ENCODE peak calls at places on chromosomes 6 and 20, in six cellular contexts. One of them, this sample, is unnamed. For H3K4me1, the result is how much of the 10 kb centered on the place peaks cover.

GRCh38 chr6:123515715-123516114 is 121.0 kb downstream of the TRDN start:
- DNase-seq in IMR-90: no peak
- DNase-seq in mesenchymal stem cell: no peak
- DNase-seq in H1: no peak
- DNase-seq in mesendoderm: no peak
- DNase-seq in neuronal stem cell: no peak
- DNase-seq in this sample: no peak

GRCh38 chr6:20211037-20211940 is 980 bp downstream of the MBOAT1 start:
- DNase-seq in IMR-90: peak
- DNase-seq in H1: no peak
- DNase-seq in mesendoderm: peak
- DNase-seq in neuronal stem cell: no peak
- DNase-seq in mesenchymal stem cell: no peak
- DNase-seq in this sample: peak

GRCh38 chr6:4775591-4776492 is at the start of gene CDYL:
- DNase-seq in H1: peak
- DNase-seq in mesendoderm: peak
- DNase-seq in neuronal stem cell: peak
- DNase-seq in IMR-90: peak
- DNase-seq in mesenchymal stem cell: peak
- DNase-seq in this sample: peak

GRCh38 chr6:20212392-20213111 is at the start of gene MBOAT1:
- DNase-seq in mesendoderm: peak
- DNase-seq in H1: no peak
- DNase-seq in IMR-90: peak
- DNase-seq in neuronal stem cell: peak
- DNase-seq in mesenchymal stem cell: peak
- DNase-seq in this sample: peak

GRCh38 chr6:156854466-156855161 is 77.4 kb downstream of the ARID1B start:
- DNase-seq in H1: no peak
- DNase-seq in mesenchymal stem cell: no peak
- DNase-seq in neuronal stem cell: no peak
- DNase-seq in IMR-90: no peak
- DNase-seq in mesendoderm: no peak
- DNase-seq in this sample: no peak

GRCh38 chr6:131954099-131954774 is 3.1 kb upstream of the CCN2 start:
- DNase-seq in H1: no peak
- DNase-seq in IMR-90: peak
- DNase-seq in mesenchymal stem cell: peak
- DNase-seq in mesendoderm: no peak
- DNase-seq in neuronal stem cell: no peak
- DNase-seq in this sample: no peak

GRCh38 chr20:7883741-7884140 is 56.5 kb downstream of the HAO1 start:
- DNase-seq in H1: no peak
- DNase-seq in mesenchymal stem cell: no peak
- DNase-seq in IMR-90: no peak
- DNase-seq in mesendoderm: no peak
- DNase-seq in neuronal stem cell: no peak
- DNase-seq in this sample: no peak

GRCh38 chr6:97322811-97323210 is 39.8 kb upstream of the MMS22L start:
- DNase-seq in mesenchymal stem cell: no peak
- DNase-seq in mesendoderm: no peak
- DNase-seq in IMR-90: peak
- DNase-seq in H1: no peak
- DNase-seq in neuronal stem cell: no peak
- DNase-seq in this sample: no peak

GRCh38 chr6:74966712-74967111 is 239.1 kb downstream of the COL12A1 start:
- DNase-seq in neuronal stem cell: no peak
- DNase-seq in IMR-90: no peak
- DNase-seq in mesenchymal stem cell: no peak
- DNase-seq in H1: no peak
- DNase-seq in mesendoderm: no peak
- DNase-seq in this sample: no peak
- H2BK15ac ChIP-seq in neuronal stem cell: no peak
- H2BK15ac ChIP-seq in IMR-90: no peak
- H2BK15ac ChIP-seq in mesenchymal stem cell: no peak
- H2BK15ac ChIP-seq in H1: no peak
- H2BK15ac ChIP-seq in mesendoderm: no peak
- H2BK15ac ChIP-seq in this sample: no peak

DNA sequence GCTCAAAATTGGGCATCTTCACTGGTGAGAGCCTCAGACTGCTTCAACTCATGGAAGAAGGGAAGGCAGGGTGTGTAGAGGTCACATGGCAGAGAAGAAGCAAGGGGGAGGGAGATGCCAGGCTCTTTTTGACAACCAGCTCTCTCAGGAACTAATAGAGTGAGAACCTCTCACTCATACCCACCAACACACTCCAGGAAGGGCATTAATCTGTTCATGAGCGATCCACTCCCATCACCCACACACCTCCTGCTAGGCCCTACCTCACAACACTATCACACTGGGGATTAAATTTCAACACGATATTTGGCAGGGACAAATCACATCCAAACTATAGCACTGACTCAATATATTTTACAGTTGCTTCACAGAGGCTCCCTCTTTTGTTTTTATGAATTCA is 2.0 kb downstream of the MSH5 start:
- DNase-seq in mesenchymal stem cell: no peak
- DNase-seq in mesendoderm: no peak
- DNase-seq in neuronal stem cell: no peak
- DNase-seq in IMR-90: no peak
- DNase-seq in H1: no peak
- DNase-seq in this sample: no peak
- H3K4me1 ChIP-seq in mesenchymal stem cell: under half
- H3K4me1 ChIP-seq in mesendoderm: under half
- H3K4me1 ChIP-seq in neuronal stem cell: under half
- H3K4me1 ChIP-seq in IMR-90: under half
- H3K4me1 ChIP-seq in H1: under half
- H3K4me1 ChIP-seq in this sample: under half

GRCh38 chr6:90202156-90202555 is 94.5 kb downstream of the BACH2 start:
- DNase-seq in neuronal stem cell: no peak
- DNase-seq in IMR-90: no peak
- DNase-seq in H1: no peak
- DNase-seq in mesenchymal stem cell: no peak
- DNase-seq in mesendoderm: no peak
- DNase-seq in this sample: no peak
- H2BK15ac ChIP-seq in neuronal stem cell: no peak
- H2BK15ac ChIP-seq in IMR-90: no peak
- H2BK15ac ChIP-seq in H1: no peak
- H2BK15ac ChIP-seq in mesenchymal stem cell: no peak
- H2BK15ac ChIP-seq in mesendoderm: no peak
- H2BK15ac ChIP-seq in this sample: no peak

DNA sequence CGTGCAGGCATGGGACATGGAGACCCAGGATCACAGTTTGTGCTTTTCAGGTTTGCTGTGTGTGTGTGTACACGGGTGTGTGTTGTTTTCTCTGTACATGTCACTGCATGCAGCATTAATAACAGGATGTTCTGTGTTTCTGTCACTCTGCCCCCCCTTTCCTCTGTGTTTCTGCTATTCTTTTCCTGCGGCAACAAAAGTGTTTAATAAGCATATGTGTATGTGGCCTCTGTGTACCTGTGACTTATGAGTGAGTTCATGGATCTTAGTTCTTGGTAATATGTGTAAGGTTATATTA is 9.8 kb downstream of the SYNGAP1 start:
- DNase-seq in H1: no peak
- DNase-seq in neuronal stem cell: no peak
- DNase-seq in mesendoderm: no peak
- DNase-seq in mesenchymal stem cell: no peak
- DNase-seq in IMR-90: no peak
- DNase-seq in this sample: no peak
- H3K4me1 ChIP-seq in H1: under half
- H3K4me1 ChIP-seq in neuronal stem cell: half or more
- H3K4me1 ChIP-seq in mesendoderm: under half
- H3K4me1 ChIP-seq in mesenchymal stem cell: half or more
- H3K4me1 ChIP-seq in IMR-90: under half
- H3K4me1 ChIP-seq in this sample: under half

GRCh38 chr6:105250523-105250922 is 70.7 kb upstream of the POPDC3 start:
- DNase-seq in H1: no peak
- DNase-seq in mesendoderm: no peak
- DNase-seq in neuronal stem cell: no peak
- DNase-seq in mesenchymal stem cell: peak
- DNase-seq in IMR-90: no peak
- DNase-seq in this sample: no peak

GRCh38 chr6:105257350-105257749 is 77.5 kb upstream of the POPDC3 start:
- DNase-seq in IMR-90: no peak
- DNase-seq in mesendoderm: no peak
- DNase-seq in mesenchymal stem cell: no peak
- DNase-seq in neuronal stem cell: no peak
- DNase-seq in H1: no peak
- DNase-seq in this sample: no peak

GRCh38 chr6:105251689-105252088 is 71.9 kb upstream of the POPDC3 start:
- DNase-seq in H1: no peak
- DNase-seq in neuronal stem cell: no peak
- DNase-seq in IMR-90: no peak
- DNase-seq in mesenchymal stem cell: peak
- DNase-seq in mesendoderm: no peak
- DNase-seq in this sample: no peak

GRCh38 chr6:105258816-105259215 is 79.0 kb upstream of the POPDC3 start:
- DNase-seq in IMR-90: no peak
- DNase-seq in mesenchymal stem cell: no peak
- DNase-seq in neuronal stem cell: no peak
- DNase-seq in H1: no peak
- DNase-seq in mesendoderm: no peak
- DNase-seq in this sample: no peak

DNA sequence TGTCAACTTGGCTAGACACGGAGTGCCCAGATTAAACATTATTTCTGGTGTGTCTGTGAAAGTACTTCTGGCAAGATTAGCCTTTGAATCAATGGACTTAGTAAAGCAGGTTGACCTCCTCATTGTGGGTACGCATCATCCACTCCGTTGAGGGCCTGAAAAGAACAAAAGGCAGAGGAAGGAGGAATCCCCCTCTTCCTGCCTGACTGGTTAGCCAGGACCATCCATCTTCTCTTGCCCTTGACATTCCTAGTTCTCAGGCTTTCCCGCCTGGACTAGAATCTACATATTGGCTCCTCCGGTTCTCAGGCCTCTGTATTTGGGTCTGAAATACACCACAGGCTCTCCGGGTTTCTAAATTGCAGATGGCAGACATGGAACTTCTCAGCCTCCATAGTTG is 74.0 kb upstream of the POPDC3 start:
- DNase-seq in mesenchymal stem cell: no peak
- DNase-seq in mesendoderm: no peak
- DNase-seq in IMR-90: no peak
- DNase-seq in H1: no peak
- DNase-seq in neuronal stem cell: no peak
- DNase-seq in this sample: no peak
- H2BK15ac ChIP-seq in mesenchymal stem cell: no peak
- H2BK15ac ChIP-seq in mesendoderm: no peak
- H2BK15ac ChIP-seq in IMR-90: no peak
- H2BK15ac ChIP-seq in H1: no peak
- H2BK15ac ChIP-seq in neuronal stem cell: no peak
- H2BK15ac ChIP-seq in this sample: no peak

GRCh38 chr20:35560105-35560511 is 18.2 kb downstream of the ERGIC3 start:
- DNase-seq in mesenchymal stem cell: no peak
- DNase-seq in neuronal stem cell: no peak
- DNase-seq in mesendoderm: peak
- DNase-seq in H1: no peak
- DNase-seq in IMR-90: no peak
- DNase-seq in this sample: peak

GRCh38 chr20:35560541-35560940 is 18.7 kb downstream of the ERGIC3 start:
- DNase-seq in mesendoderm: no peak
- DNase-seq in H1: no peak
- DNase-seq in IMR-90: no peak
- DNase-seq in mesenchymal stem cell: no peak
- DNase-seq in neuronal stem cell: no peak
- DNase-seq in this sample: no peak

GRCh38 chr20:35558416-35558815 is 16.5 kb downstream of the ERGIC3 start:
- DNase-seq in H1: no peak
- DNase-seq in IMR-90: no peak
- DNase-seq in neuronal stem cell: no peak
- DNase-seq in mesenchymal stem cell: no peak
- DNase-seq in mesendoderm: no peak
- DNase-seq in this sample: no peak

GRCh38 chr20:35561268-35561667 is 19.4 kb downstream of the ERGIC3 start:
- DNase-seq in mesendoderm: peak
- DNase-seq in H1: no peak
- DNase-seq in neuronal stem cell: peak
- DNase-seq in mesenchymal stem cell: peak
- DNase-seq in IMR-90: peak
- DNase-seq in this sample: peak

GRCh38 chr20:35558981-35559693 is 17.3 kb downstream of the ERGIC3 start:
- DNase-seq in IMR-90: no peak
- DNase-seq in mesendoderm: no peak
- DNase-seq in mesenchymal stem cell: no peak
- DNase-seq in neuronal stem cell: no peak
- DNase-seq in H1: no peak
- DNase-seq in this sample: no peak
- H3K4me1 ChIP-seq in IMR-90: under half
- H3K4me1 ChIP-seq in mesendoderm: under half
- H3K4me1 ChIP-seq in mesenchymal stem cell: under half
- H3K4me1 ChIP-seq in neuronal stem cell: under half
- H3K4me1 ChIP-seq in H1: under half
- H3K4me1 ChIP-seq in this sample: under half

DNA sequence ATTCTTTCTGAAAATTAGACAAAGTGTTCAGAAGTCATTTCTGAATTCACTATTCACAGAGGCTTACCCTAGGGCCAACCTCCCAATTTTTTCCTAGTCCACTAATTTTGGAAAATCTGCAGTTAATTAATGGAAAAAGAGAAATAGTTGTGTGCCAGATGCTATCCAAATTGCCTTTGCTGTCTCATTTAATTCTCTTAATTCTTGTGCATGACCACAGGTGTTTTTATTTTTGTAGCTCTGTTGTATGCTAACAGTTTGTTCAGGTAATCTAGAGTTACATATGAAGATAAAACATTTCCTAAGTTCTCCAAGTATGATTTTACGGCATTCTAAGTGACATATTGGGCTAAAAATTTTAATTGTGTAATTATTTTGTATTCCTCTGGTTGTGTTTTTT is 96.8 kb downstream of the SCAF8 start:
- DNase-seq in mesendoderm: no peak
- DNase-seq in neuronal stem cell: no peak
- DNase-seq in IMR-90: no peak
- DNase-seq in mesenchymal stem cell: no peak
- DNase-seq in H1: no peak
- DNase-seq in this sample: no peak
- H2BK15ac ChIP-seq in mesendoderm: no peak
- H2BK15ac ChIP-seq in neuronal stem cell: no peak
- H2BK15ac ChIP-seq in IMR-90: no peak
- H2BK15ac ChIP-seq in mesenchymal stem cell: no peak
- H2BK15ac ChIP-seq in H1: no peak
- H2BK15ac ChIP-seq in this sample: no peak

GRCh38 chr6:106979435-106979884 is 4.9 kb upstream of the CD24 start:
- DNase-seq in mesendoderm: peak
- DNase-seq in neuronal stem cell: peak
- DNase-seq in IMR-90: peak
- DNase-seq in H1: peak
- DNase-seq in mesenchymal stem cell: peak
- DNase-seq in this sample: peak
- H3K4me1 ChIP-seq in mesendoderm: under half
- H3K4me1 ChIP-seq in neuronal stem cell: under half
- H3K4me1 ChIP-seq in IMR-90: under half
- H3K4me1 ChIP-seq in H1: under half
- H3K4me1 ChIP-seq in mesenchymal stem cell: under half
- H3K4me1 ChIP-seq in this sample: under half

This sample was measured in H9.